ENCODE peak calls at places on chromosomes 11 and 22, in six cellular contexts. J is A549; G is stimulated activated CD4-positive, alpha-beta T cell treated with anti-CD3 and anti-CD28 coated beads, Interleukin-4, amount 100 ng/mL, for 48 hours; B is tibial nerve; U is NCI-H1105 treated with DMSO at 0.1 percent for 48 hours; H is EH. Z is an unnamed sample.

GRCh38 chr11:69156673-69157155 is 979 bp downstream of the SMIM38 start:
- DNase-seq in G (no peak), J (no peak), H (peak), U (no peak), B (no peak), Z (no peak)

GRCh38 chr22:21739828-21740377 is 4.3 kb upstream of the YPEL1 start:
- DNase-seq in B (no peak), U (no peak), H (no peak), J (no peak), G (no peak), Z (no peak)

GRCh38 chr11:123587044-123587443 is 67.4 kb downstream of the SCN3B start:
- DNase-seq in B (no peak), G (no peak), H (peak), J (peak), U (no peak), Z (no peak)

GRCh38 chr22:44396727-44397722 is 84.3 kb upstream of the SHISAL1 start:
- DNase-seq in J (no peak), B (no peak), G (no peak), H (no peak), U (no peak), Z (no peak)

GRCh38 chr11:80165763-80166162 is 724.9 kb upstream of the TENM4 start:
- DNase-seq in B (no peak), U (no peak), J (no peak), G (no peak), H (peak), Z (no peak)

GRCh38 chr11:114285599-114285998 is 10.6 kb upstream of the NNMT start:
- DNase-seq in H (peak), J (no peak), B (no peak), G (no peak), U (no peak), Z (no peak)

GRCh38 chr11:37544491-37544890 is 946.5 kb upstream of the RAG2 start:
- DNase-seq in J (no peak), B (no peak), G (no peak), U (no peak), H (no peak), Z (no peak)

GRCh38 chr11:10005955-10006525 is 288.0 kb downstream of the SBF2 start:
- DNase-seq in H (no peak), J (no peak), U (no peak), B (no peak), G (no peak), Z (no peak)

GRCh38 chr11:34916810-34917780 is 677 bp downstream of the PDHX start:
- DNase-seq in U (no peak), J (no peak), H (peak), B (no peak), G (no peak), Z (no peak)

GRCh38 chr11:128288368-128288767 is 299.0 kb downstream of the ETS1 start:
- DNase-seq in G (no peak), H (peak), J (no peak), U (no peak), B (no peak), Z (no peak)

GRCh38 chr11:117874253-117874909 is 2.1 kb downstream of the FXYD6 start:
- DNase-seq in H (no peak), B (no peak), U (peak), G (no peak), J (no peak), Z (no peak)

GRCh38 chr11:34600339-34601084 is 20.4 kb upstream of the EHF start:
- DNase-seq in U (no peak), H (peak), J (peak), G (no peak), B (no peak), Z (no peak)

GRCh38 chr11:119091083-119091650 is 6.5 kb downstream of the HMBS start:
- DNase-seq in H (peak), G (no peak), B (no peak), J (no peak), U (peak), Z (no peak)

GRCh38 chr11:130124096-130124495 is 35.5 kb upstream of the ST14 start:
- DNase-seq in J (peak), H (peak), U (no peak), G (no peak), B (peak), Z (no peak)

GRCh38 chr22:23836692-23837495 is 1.9 kb downstream of the DERL3 start:
- DNase-seq in U (no peak), G (no peak), B (no peak), J (no peak), H (no peak), Z (no peak)

GRCh38 chr11:3906166-3906565 is 50.7 kb downstream of the STIM1 start:
- DNase-seq in B (no peak), G (no peak), U (no peak), J (no peak), H (no peak), Z (no peak)

GRCh38 chr22:32226236-32227119 is 21.6 kb upstream of the RFPL2 start:
- DNase-seq in B (no peak), G (no peak), H (no peak), J (no peak), U (no peak), Z (no peak)

GRCh38 chr22:44191036-44191454 is 10.3 kb downstream of the PARVG start:
- DNase-seq in U (no peak), H (peak), B (no peak), J (no peak), G (peak), Z (no peak)

GRCh38 chr22:48496226-48496845 is 1331.3 kb downstream of the BRD1 start:
- DNase-seq in B (no peak), J (no peak), U (no peak), H (no peak), G (no peak), Z (no peak)

GRCh38 chr11:1869427-1870325 is 16.8 kb downstream of the LSP1 start:
- DNase-seq in B (peak), G (no peak), H (no peak), U (no peak), J (peak), Z (no peak)

GRCh38 chr22:45673482-45674175 is 2.0 kb downstream of the ATXN10 start:
- DNase-seq in H (no peak), J (no peak), G (no peak), U (no peak), B (no peak), Z (no peak)

Z was measured in MM.1S.